ENCODE peak calls at places on chromosome 13, in four cellular contexts. N is stomach, C is dorsolateral prefrontal cortex, K is ascending aorta. D is an unnamed sample.

GRCh38 chr13:31639443-31640163 is 99.7 kb upstream of the RXFP2 start:
- DNase-seq in K (no peak), N (no peak), C (no peak), D (no peak)

GRCh38 chr13:73767747-73768315 is 366.4 kb downstream of the KLF12 start:
- DNase-seq in N (no peak), C (no peak), K (no peak), D (no peak)

GRCh38 chr13:96053003-96053703 is at the start of gene UGGT2:
- DNase-seq in K (peak; percentile 96), N (peak; percentile 97), C (peak; percentile 88), D (peak; percentile 97)

GRCh38 chr13:77386046-77386445 is 59.2 kb upstream of the MYCBP2 start:
- DNase-seq in K (no peak), N (no peak), C (no peak), D (no peak)

GRCh38 chr13:31162151-31163008 is 676 bp upstream of the HSPH1 start:
- DNase-seq in C (peak; percentile 97), K (peak; percentile 99), N (peak; percentile 95), D (peak; percentile 98)

GRCh38 chr13:34611678-34612077 is 330.4 kb upstream of the NBEA start:
- DNase-seq in K (no peak), N (no peak), C (no peak), D (no peak)

GRCh38 chr13:28387740-28388501 is 107.0 kb downstream of the FLT1 start:
- DNase-seq in C (no peak), K (no peak), N (no peak), D (no peak)

GRCh38 chr13:62721893-62722292 is 1306.2 kb upstream of the PCDH20 start:
- DNase-seq in K (no peak), N (no peak), C (no peak), D (no peak)

GRCh38 chr13:101211261-101211660 is 205.0 kb downstream of the NALCN start:
- DNase-seq in K (no peak), N (no peak), C (no peak), D (no peak)

GRCh38 chr13:91132381-91132780 is 215.1 kb upstream of the MIR17HG start:
- DNase-seq in K (no peak), C (no peak), N (no peak), D (no peak)

GRCh38 chr13:67643656-67644055 is 413.5 kb upstream of the PCDH9 start:
- DNase-seq in C (no peak), K (no peak), N (no peak), D (no peak)

GRCh38 chr13:67134322-67135129 is 95.6 kb downstream of the PCDH9 start:
- DNase-seq in K (no peak), C (no peak), N (no peak), D (no peak)

GRCh38 chr13:101289764-101290163 is 126.5 kb downstream of the NALCN start:
- DNase-seq in K (no peak), N (no peak), C (peak; percentile 75), D (no peak)

GRCh38 chr13:42946927-42947326 is 45.1 kb downstream of the EPSTI1 start:
- DNase-seq in K (no peak), N (no peak), C (no peak), D (no peak)

GRCh38 chr13:51125495-51126226 is 14.6 kb upstream of the C13orf42 start:
- DNase-seq in C (no peak), N (peak; percentile 53), K (no peak), D (no peak)

GRCh38 chr13:28406728-28407266 is 88.1 kb downstream of the FLT1 start:
- DNase-seq in N (no peak), K (no peak), C (no peak), D (no peak)

GRCh38 chr13:23268441-23268840 is 87.7 kb downstream of the SGCG start:
- DNase-seq in K (no peak), N (no peak), C (no peak), D (no peak)

GRCh38 chr13:112887557-112887991 is 81.4 kb upstream of the MCF2L start:
- DNase-seq in C (no peak), K (no peak), N (no peak), D (no peak)

GRCh38 chr13:87244256-87244870 is 426.8 kb upstream of the SLITRK5 start:
- DNase-seq in K (no peak), N (no peak), C (no peak), D (no peak)

GRCh38 chr13:28744091-28744536 is 25.3 kb upstream of the SLC46A3 start:
- DNase-seq in K (peak; percentile 65), N (no peak), C (no peak), D (no peak)

GRCh38 chr13:25570185-25570584 is 198.4 kb downstream of the ATP8A2 start:
- DNase-seq in N (no peak), K (no peak), C (no peak), D (no peak)

GRCh38 chr13:41674246-41674645 is 216.9 kb downstream of the RGCC start:
- DNase-seq in C (no peak), K (no peak), N (no peak), D (no peak)

GRCh38 chr13:33235564-33235963 is 50.0 kb downstream of the STARD13 start:
- DNase-seq in N (no peak), C (no peak), K (no peak), D (no peak)

GRCh38 chr13:25214371-25215252 is 42.5 kb upstream of the AMER2 start:
- DNase-seq in C (no peak), K (peak; percentile 19), N (no peak), D (peak; percentile 55)

GRCh38 chr13:54029226-54029625 is 1000.6 kb downstream of the OLFM4 start:
- DNase-seq in C (no peak), N (no peak), K (no peak), D (no peak)

GRCh38 chr13:30792257-30793000 is 57.1 kb downstream of the ALOX5AP start:
- DNase-seq in N (peak; percentile 71), C (peak; percentile 76), K (peak; percentile 87), D (no peak)

GRCh38 chr13:92224052-92224821 is 825.8 kb downstream of the GPC5 start:
- DNase-seq in N (no peak), C (no peak), K (no peak), D (no peak)

GRCh38 chr13:110337287-110337686 is 30.2 kb downstream of the COL4A2 start:
- DNase-seq in K (peak; percentile 73), N (no peak), C (no peak), D (peak; percentile 78)
- H3K27ac ChIP-seq in K (peak overlapping the region; percentile 96), N (peak overlapping the region; percentile 85), C (no peak overlapping the region), D (peak overlapping the region; percentile 96)

GRCh38 chr13:99956473-99957349 is 14.9 kb downstream of the ZIC5 start:
- DNase-seq in K (no peak), N (no peak), C (no peak), D (peak; percentile 62)
- H3K4me3 ChIP-seq in K (peak overlapping the region; percentile 46), N (peak overlapping the region; percentile 14), C (peak overlapping the region; percentile 53), D (peak overlapping the region; percentile 58)

GRCh38 chr13:107373551-107373950 is 805.6 kb upstream of the ARGLU1 start:
- DNase-seq in N (no peak), C (no peak), K (no peak), D (no peak)
- TF ChIP-seq CTCF in N (peak; percentile 44), C (peak; percentile 46), K (peak; percentile 28), D (peak; percentile 43)

GRCh38 chr13:59659981-59660380 is 503.7 kb downstream of the DIAPH3 start:
- DNase-seq in N (no peak), C (no peak), K (no peak), D (no peak)
- H3K27ac ChIP-seq in N (no peak overlapping the region), C (no peak overlapping the region), K (no peak overlapping the region), D (no peak overlapping the region)

GRCh38 chr13:75761373-75761772 is 125.2 kb downstream of the LMO7 start:
- DNase-seq in K (no peak), N (no peak), C (no peak), D (no peak)
- H3K4me3 ChIP-seq in K (peak overlapping the region; percentile 60), N (peak overlapping the region; percentile 24), C (peak overlapping the region; percentile 43), D (peak overlapping the region; percentile 58)

DNA sequence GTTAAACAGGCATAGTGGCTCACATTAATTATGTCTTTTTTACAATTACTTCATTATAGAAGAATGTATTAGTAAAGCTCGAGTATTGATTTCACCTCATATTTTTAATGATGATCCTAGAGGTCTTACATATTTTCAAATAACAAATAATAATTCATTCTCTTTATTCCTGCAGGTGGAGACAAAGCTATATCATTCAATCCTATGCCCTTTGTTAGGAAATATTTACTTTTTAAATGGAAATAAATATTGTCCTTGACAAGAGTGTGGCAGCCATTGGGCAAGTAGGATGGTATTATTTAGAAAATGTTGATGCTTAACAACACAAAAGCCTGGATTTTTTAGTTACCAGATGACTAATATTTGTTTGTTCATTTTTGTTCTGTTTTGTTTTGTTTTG is 127.6 kb downstream of the COG6 start:
- DNase-seq in C (no peak), K (no peak), N (no peak), D (no peak)
- TF ChIP-seq CTCF in C (no peak), K (no peak), N (no peak), D (no peak)

D was measured in coronary artery.